ENCODE peak calls at places on chromosomes 12 and 14, in seven cellular contexts. One of them, this sample, is unnamed.
A peak's percentile ranks its signal among the peaks of the same experiment; 100 is the strongest.

GRCh38 chr14:48553443-48553842 is 878.0 kb upstream of the MDGA2 start:
- DNase-seq in fibroblast of lung: no peak
- DNase-seq in hepatocyte: no peak
- DNase-seq in ovary: no peak
- DNase-seq in HCT116: no peak
- DNase-seq in heart left ventricle: no peak
- DNase-seq in left ventricle myocardium inferior: no peak
- DNase-seq in this sample: no peak

GRCh38 chr14:36773558-36773957 is 111.9 kb downstream of the PAX9 start:
- DNase-seq in HCT116: no peak
- DNase-seq in fibroblast of lung: peak; percentile 25
- DNase-seq in left ventricle myocardium inferior: no peak
- DNase-seq in hepatocyte: no peak
- DNase-seq in ovary: no peak
- DNase-seq in heart left ventricle: no peak
- DNase-seq in this sample: no peak

GRCh38 chr12:64171715-64172114 is 50.4 kb downstream of the KICS2 start:
- DNase-seq in heart left ventricle: no peak
- DNase-seq in ovary: no peak
- DNase-seq in left ventricle myocardium inferior: no peak
- DNase-seq in HCT116: peak; percentile 79
- DNase-seq in fibroblast of lung: peak; percentile 87
- DNase-seq in hepatocyte: no peak
- DNase-seq in this sample: no peak

GRCh38 chr14:92546347-92547053 is 32.9 kb downstream of the RIN3 start:
- DNase-seq in heart left ventricle: no peak
- DNase-seq in ovary: no peak
- DNase-seq in fibroblast of lung: peak; percentile 73
- DNase-seq in hepatocyte: no peak
- DNase-seq in HCT116: no peak
- DNase-seq in left ventricle myocardium inferior: no peak
- DNase-seq in this sample: peak; percentile 4

GRCh38 chr14:25396128-25396527 is 346.2 kb upstream of the STXBP6 start:
- DNase-seq in left ventricle myocardium inferior: no peak
- DNase-seq in fibroblast of lung: peak; percentile 7
- DNase-seq in ovary: no peak
- DNase-seq in hepatocyte: peak; percentile 5
- DNase-seq in HCT116: no peak
- DNase-seq in heart left ventricle: no peak
- DNase-seq in this sample: no peak

GRCh38 chr14:23326491-23327332 is 5.5 kb downstream of the PABPN1 start:
- DNase-seq in ovary: no peak
- DNase-seq in heart left ventricle: no peak
- DNase-seq in fibroblast of lung: no peak
- DNase-seq in hepatocyte: no peak
- DNase-seq in HCT116: no peak
- DNase-seq in left ventricle myocardium inferior: no peak
- DNase-seq in this sample: no peak

GRCh38 chr14:33120341-33120740 is 181.7 kb downstream of the NPAS3 start:
- DNase-seq in ovary: no peak
- DNase-seq in heart left ventricle: no peak
- DNase-seq in fibroblast of lung: peak; percentile 91
- DNase-seq in HCT116: no peak
- DNase-seq in left ventricle myocardium inferior: no peak
- DNase-seq in hepatocyte: no peak
- DNase-seq in this sample: no peak

GRCh38 chr14:64531567-64531966 is 9.0 kb upstream of the HSPA2 start:
- DNase-seq in ovary: no peak
- DNase-seq in fibroblast of lung: no peak
- DNase-seq in left ventricle myocardium inferior: no peak
- DNase-seq in HCT116: no peak
- DNase-seq in heart left ventricle: no peak
- DNase-seq in hepatocyte: no peak
- DNase-seq in this sample: no peak

GRCh38 chr14:68736519-68736918 is 56.3 kb downstream of the ZFP36L1 start:
- DNase-seq in hepatocyte: peak; percentile 50
- DNase-seq in HCT116: no peak
- DNase-seq in heart left ventricle: no peak
- DNase-seq in left ventricle myocardium inferior: no peak
- DNase-seq in ovary: peak; percentile 57
- DNase-seq in fibroblast of lung: no peak
- DNase-seq in this sample: no peak

GRCh38 chr12:112980491-112981158 is 2.3 kb downstream of the OAS2 start:
- DNase-seq in HCT116: no peak
- DNase-seq in ovary: no peak
- DNase-seq in hepatocyte: no peak
- DNase-seq in left ventricle myocardium inferior: no peak
- DNase-seq in heart left ventricle: no peak
- DNase-seq in fibroblast of lung: no peak
- DNase-seq in this sample: no peak

GRCh38 chr12:109640961-109641360 is 67.4 kb downstream of the MVK start:
- DNase-seq in left ventricle myocardium inferior: no peak
- DNase-seq in HCT116: no peak
- DNase-seq in fibroblast of lung: no peak
- DNase-seq in ovary: no peak
- DNase-seq in hepatocyte: no peak
- DNase-seq in heart left ventricle: no peak
- DNase-seq in this sample: no peak

GRCh38 chr14:75959031-75959430 is 22.8 kb downstream of the TGFB3 start:
- DNase-seq in heart left ventricle: no peak
- DNase-seq in fibroblast of lung: no peak
- DNase-seq in hepatocyte: no peak
- DNase-seq in left ventricle myocardium inferior: no peak
- DNase-seq in HCT116: no peak
- DNase-seq in ovary: no peak
- DNase-seq in this sample: no peak

GRCh38 chr12:61915420-61915819 is 344.8 kb upstream of the USP15 start:
- DNase-seq in left ventricle myocardium inferior: no peak
- DNase-seq in HCT116: no peak
- DNase-seq in fibroblast of lung: no peak
- DNase-seq in hepatocyte: peak; percentile 8
- DNase-seq in heart left ventricle: no peak
- DNase-seq in ovary: no peak
- DNase-seq in this sample: no peak

DNA sequence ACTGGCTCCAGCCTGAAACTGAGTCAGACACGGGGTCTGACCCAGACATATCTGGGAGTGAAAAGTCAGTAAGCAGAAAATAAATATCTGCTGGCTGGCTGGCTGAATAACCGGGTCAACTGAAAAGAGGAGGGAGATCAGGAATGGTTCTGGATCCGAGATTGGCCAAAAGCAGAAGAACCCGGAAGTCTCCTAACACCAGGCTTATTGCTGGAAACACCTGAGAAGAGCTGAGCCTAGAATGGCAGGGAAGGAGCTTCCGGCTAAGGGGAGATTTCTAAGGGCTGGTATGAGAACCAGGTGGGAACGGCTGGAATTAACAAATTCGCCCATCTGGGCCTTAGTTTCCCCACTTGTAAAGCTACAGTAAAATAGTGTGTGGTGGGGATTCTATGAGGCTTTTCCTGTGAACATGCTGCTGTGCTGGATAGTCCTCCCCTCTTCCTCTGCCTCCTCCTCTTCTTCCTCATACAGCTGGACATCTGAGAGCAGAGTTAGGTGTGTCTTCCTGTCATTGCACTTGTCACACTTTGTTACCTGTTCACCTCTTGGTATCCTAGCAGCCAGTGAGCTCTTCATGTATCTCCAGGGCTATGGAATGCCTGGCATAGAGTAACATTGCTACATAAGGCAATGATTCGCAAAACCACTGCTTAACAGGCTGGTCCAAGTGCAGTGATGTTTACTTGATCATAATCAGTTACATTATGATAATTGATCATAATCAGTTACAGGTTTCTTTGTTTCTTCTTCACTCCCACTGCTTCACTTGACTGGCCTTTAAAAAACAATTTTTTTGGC is 2.0 kb upstream of the SHMT2 start:
- DNase-seq in heart left ventricle: no peak
- DNase-seq in left ventricle myocardium inferior: no peak
- DNase-seq in hepatocyte: no peak
- DNase-seq in fibroblast of lung: no peak
- DNase-seq in ovary: no peak
- DNase-seq in HCT116: no peak
- DNase-seq in this sample: no peak
- H3K27me3 ChIP-seq in heart left ventricle: peaks cover 35% of the 10 kb centered on the region
- H3K27me3 ChIP-seq in left ventricle myocardium inferior: peaks cover 53% of the 10 kb centered on the region
- H3K27me3 ChIP-seq in hepatocyte: peaks cover 58% of the 10 kb centered on the region
- H3K27me3 ChIP-seq in fibroblast of lung: peaks cover 3% of the 10 kb centered on the region
- H3K27me3 ChIP-seq in ovary: peaks cover 3% of the 10 kb centered on the region
- H3K27me3 ChIP-seq in HCT116: no peaks in the 10 kb centered on the region
- H3K27me3 ChIP-seq in this sample: no peaks in the 10 kb centered on the region

GRCh38 chr14:106501898-106502297 is 975.5 kb downstream of the TMEM121 start:
- DNase-seq in ovary: no peak
- DNase-seq in fibroblast of lung: no peak
- DNase-seq in left ventricle myocardium inferior: no peak
- DNase-seq in heart left ventricle: no peak
- DNase-seq in hepatocyte: no peak
- DNase-seq in HCT116: no peak
- DNase-seq in this sample: no peak

GRCh38 chr14:106500571-106500970 is 974.2 kb downstream of the TMEM121 start:
- DNase-seq in fibroblast of lung: no peak
- DNase-seq in ovary: no peak
- DNase-seq in left ventricle myocardium inferior: no peak
- DNase-seq in hepatocyte: no peak
- DNase-seq in HCT116: no peak
- DNase-seq in heart left ventricle: no peak
- DNase-seq in this sample: no peak
- H3K9me3 ChIP-seq in fibroblast of lung: no peaks in the 10 kb centered on the region
- H3K9me3 ChIP-seq in ovary: no peaks in the 10 kb centered on the region
- H3K9me3 ChIP-seq in left ventricle myocardium inferior: peaks cover 7% of the 10 kb centered on the region
- H3K9me3 ChIP-seq in hepatocyte: peaks cover 8% of the 10 kb centered on the region
- H3K9me3 ChIP-seq in HCT116: no peaks in the 10 kb centered on the region
- H3K9me3 ChIP-seq in heart left ventricle: no peaks in the 10 kb centered on the region
- H3K9me3 ChIP-seq in this sample: no peaks in the 10 kb centered on the region

DNA sequence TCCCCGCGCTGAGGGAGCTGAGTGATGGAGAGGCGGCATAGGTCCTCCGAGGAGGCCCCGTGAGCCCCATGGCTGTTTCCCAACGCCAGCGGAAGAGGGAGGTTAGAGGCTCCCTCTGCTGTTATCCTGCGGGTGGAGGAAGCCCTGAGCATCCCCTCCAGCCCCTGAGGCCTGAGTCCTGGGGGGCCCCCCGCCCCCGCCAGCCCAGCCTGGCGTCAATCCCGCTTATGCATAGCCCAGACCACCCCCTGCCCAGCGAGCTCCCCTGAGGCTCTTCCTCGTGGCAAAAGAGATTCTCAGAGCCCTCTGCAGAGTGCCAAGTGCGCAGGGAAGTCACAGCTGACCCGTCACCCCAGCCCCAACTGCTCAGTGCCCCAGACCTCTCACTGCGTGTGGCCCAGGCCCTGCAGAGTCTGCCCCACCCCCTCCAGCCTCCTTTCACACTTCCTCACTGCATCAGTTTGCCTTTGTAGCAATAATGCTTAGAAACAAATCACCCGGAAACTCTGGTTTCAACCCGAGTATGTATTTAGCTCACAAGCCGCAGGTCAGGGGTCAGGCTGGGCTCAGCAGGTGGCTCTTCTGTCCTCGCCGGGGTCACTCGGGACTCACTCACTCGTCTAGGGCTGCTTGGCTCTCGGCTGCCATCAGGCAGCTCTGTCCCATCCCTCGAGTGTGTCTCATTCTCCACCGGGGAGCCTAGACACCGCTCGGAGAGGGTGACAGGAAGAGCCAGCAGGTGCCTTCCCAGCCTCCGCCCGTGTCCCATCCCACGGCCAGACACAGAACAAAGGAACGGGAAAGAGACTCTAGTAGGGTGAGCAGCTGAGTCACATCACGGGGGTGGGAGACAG is 44.8 kb upstream of the GALNT9 start:
- DNase-seq in left ventricle myocardium inferior: peak; percentile 9
- DNase-seq in ovary: peak; percentile 29
- DNase-seq in fibroblast of lung: no peak
- DNase-seq in heart left ventricle: peak; percentile 12
- DNase-seq in hepatocyte: peak; percentile 44
- DNase-seq in HCT116: no peak
- DNase-seq in this sample: no peak
- H3K27me3 ChIP-seq in left ventricle myocardium inferior: peaks cover 90% of the 10 kb centered on the region
- H3K27me3 ChIP-seq in ovary: no peaks in the 10 kb centered on the region
- H3K27me3 ChIP-seq in fibroblast of lung: no peaks in the 10 kb centered on the region
- H3K27me3 ChIP-seq in heart left ventricle: peaks cover 41% of the 10 kb centered on the region
- H3K27me3 ChIP-seq in hepatocyte: peaks cover 62% of the 10 kb centered on the region
- H3K27me3 ChIP-seq in HCT116: peaks cover 30% of the 10 kb centered on the region
- H3K27me3 ChIP-seq in this sample: peaks cover 60% of the 10 kb centered on the region

DNA sequence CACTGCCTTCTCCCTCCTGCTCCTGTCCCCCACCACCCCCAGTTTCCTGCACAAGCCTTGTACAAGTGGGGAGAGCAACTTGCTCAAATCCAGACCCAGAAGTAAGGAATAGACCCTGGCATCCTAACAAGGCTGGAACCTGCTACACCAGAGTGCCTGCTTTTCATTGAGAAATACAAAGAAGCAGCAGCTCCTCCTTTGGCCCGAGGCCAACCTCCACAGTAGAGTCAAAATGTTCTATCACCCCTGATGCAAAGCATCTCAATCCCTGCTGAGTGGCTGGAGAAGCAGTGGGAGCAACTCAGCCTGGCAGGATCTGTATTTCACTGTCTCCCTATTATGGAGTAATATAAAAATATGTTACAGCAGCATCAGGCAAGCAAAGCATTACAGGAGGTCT is 186.1 kb upstream of the EGLN3 start:
- DNase-seq in HCT116: no peak
- DNase-seq in ovary: no peak
- DNase-seq in fibroblast of lung: no peak
- DNase-seq in hepatocyte: peak; percentile 37
- DNase-seq in left ventricle myocardium inferior: no peak
- DNase-seq in heart left ventricle: no peak
- DNase-seq in this sample: no peak
- H3K9me3 ChIP-seq in HCT116: no peaks in the 10 kb centered on the region
- H3K9me3 ChIP-seq in ovary: no peaks in the 10 kb centered on the region
- H3K9me3 ChIP-seq in fibroblast of lung: no peaks in the 10 kb centered on the region
- H3K9me3 ChIP-seq in hepatocyte: no peaks in the 10 kb centered on the region
- H3K9me3 ChIP-seq in left ventricle myocardium inferior: peaks cover 11% of the 10 kb centered on the region
- H3K9me3 ChIP-seq in heart left ventricle: no peaks in the 10 kb centered on the region
- H3K9me3 ChIP-seq in this sample: no peaks in the 10 kb centered on the region

GRCh38 chr14:99742074-99742473 is 51.1 kb upstream of the EML1 start:
- DNase-seq in hepatocyte: no peak
- DNase-seq in HCT116: no peak
- DNase-seq in left ventricle myocardium inferior: no peak
- DNase-seq in heart left ventricle: no peak
- DNase-seq in fibroblast of lung: no peak
- DNase-seq in ovary: no peak
- DNase-seq in this sample: no peak
- H3K27me3 ChIP-seq in hepatocyte: no peaks in the 10 kb centered on the region
- H3K27me3 ChIP-seq in HCT116: no peaks in the 10 kb centered on the region
- H3K27me3 ChIP-seq in left ventricle myocardium inferior: no peaks in the 10 kb centered on the region
- H3K27me3 ChIP-seq in heart left ventricle: no peaks in the 10 kb centered on the region
- H3K27me3 ChIP-seq in fibroblast of lung: no peaks in the 10 kb centered on the region
- H3K27me3 ChIP-seq in ovary: no peaks in the 10 kb centered on the region
- H3K27me3 ChIP-seq in this sample: no peaks in the 10 kb centered on the region

This sample was measured in HAP-1.